ENCODE peak calls at places on chromosomes 3 and 15, in nine cellular contexts. S, Z, L, O, H, P, C, V and E are unnamed samples.

GRCh38 chr3:61057491-61057890 is 193.8 kb downstream of the FHIT start:
- DNase-seq in L (no peak), P (no peak), C (no peak), S (no peak), Z (no peak), H (no peak), V (no peak), O (no peak), E (no peak)

GRCh38 chr3:58341376-58341775 is 8.7 kb downstream of the PXK start:
- DNase-seq in S (no peak), Z (no peak), H (no peak), C (no peak), P (no peak), V (no peak), O (no peak), L (no peak), E (no peak)

GRCh38 chr15:60243769-60244168 is 154.0 kb downstream of the ANXA2 start:
- DNase-seq in S (no peak), O (no peak), V (no peak), H (no peak), P (no peak), C (no peak), Z (no peak), L (no peak), E (no peak)

GRCh38 chr3:53493997-53494791 is at the start of gene CACNA1D:
- DNase-seq in L (peak; percentile 33), O (peak; percentile 54), H (no peak), C (peak; percentile 19), P (no peak), S (peak; percentile 6), V (no peak), Z (no peak), E (peak; percentile 73)

GRCh38 chr15:37016287-37016686 is 84.1 kb downstream of the MEIS2 start:
- DNase-seq in C (peak; percentile 69), H (peak; percentile 37), P (no peak), S (no peak), O (no peak), V (peak; percentile 78), Z (no peak), L (no peak), E (no peak)

GRCh38 chr3:5583920-5584319 is 396.4 kb downstream of the EDEM1 start:
- DNase-seq in C (no peak), Z (no peak), S (no peak), P (no peak), H (no peak), O (no peak), L (no peak), V (no peak), E (no peak)

GRCh38 chr3:42557849-42558248 is 23.9 kb downstream of the SEC22C start:
- DNase-seq in C (no peak), S (no peak), H (no peak), L (no peak), O (no peak), Z (no peak), P (no peak), V (no peak), E (no peak)

GRCh38 chr3:176872771-176873209 is 324.5 kb downstream of the TBL1XR1 start:
- DNase-seq in V (peak; percentile 9), H (peak; percentile 10), S (peak; percentile 15), O (peak; percentile 71), Z (no peak), P (peak; percentile 62), C (peak; percentile 60), L (peak; percentile 23), E (no peak)

GRCh38 chr15:67550522-67550921 is 8.0 kb downstream of the MAP2K5 start:
- DNase-seq in Z (no peak), H (no peak), L (no peak), C (no peak), V (no peak), P (no peak), O (no peak), S (no peak), E (no peak)

GRCh38 chr3:116524455-116524854 is 79.2 kb upstream of the LSAMP start:
- DNase-seq in Z (no peak), H (no peak), L (no peak), S (no peak), P (no peak), C (peak; percentile 7), O (peak; percentile 1), V (no peak), E (no peak)

GRCh38 chr15:83843511-83843910 is 189.6 kb downstream of the ADAMTSL3 start:
- DNase-seq in P (no peak), Z (no peak), V (peak; percentile 73), O (peak; percentile 34), S (no peak), C (no peak), L (no peak), H (no peak), E (no peak)

GRCh38 chr3:146577662-146578061 is 27.5 kb downstream of the PLSCR5 start:
- DNase-seq in L (no peak), P (no peak), C (peak; percentile 64), Z (no peak), H (peak; percentile 41), S (no peak), O (peak; percentile 74), V (peak; percentile 42), E (no peak)

GRCh38 chr3:152977356-152977755 is 142.4 kb downstream of the P2RY1 start:
- DNase-seq in S (no peak), H (no peak), O (peak; percentile 48), C (peak; percentile 79), P (no peak), L (no peak), V (peak; percentile 23), Z (no peak), E (no peak)

DNA sequence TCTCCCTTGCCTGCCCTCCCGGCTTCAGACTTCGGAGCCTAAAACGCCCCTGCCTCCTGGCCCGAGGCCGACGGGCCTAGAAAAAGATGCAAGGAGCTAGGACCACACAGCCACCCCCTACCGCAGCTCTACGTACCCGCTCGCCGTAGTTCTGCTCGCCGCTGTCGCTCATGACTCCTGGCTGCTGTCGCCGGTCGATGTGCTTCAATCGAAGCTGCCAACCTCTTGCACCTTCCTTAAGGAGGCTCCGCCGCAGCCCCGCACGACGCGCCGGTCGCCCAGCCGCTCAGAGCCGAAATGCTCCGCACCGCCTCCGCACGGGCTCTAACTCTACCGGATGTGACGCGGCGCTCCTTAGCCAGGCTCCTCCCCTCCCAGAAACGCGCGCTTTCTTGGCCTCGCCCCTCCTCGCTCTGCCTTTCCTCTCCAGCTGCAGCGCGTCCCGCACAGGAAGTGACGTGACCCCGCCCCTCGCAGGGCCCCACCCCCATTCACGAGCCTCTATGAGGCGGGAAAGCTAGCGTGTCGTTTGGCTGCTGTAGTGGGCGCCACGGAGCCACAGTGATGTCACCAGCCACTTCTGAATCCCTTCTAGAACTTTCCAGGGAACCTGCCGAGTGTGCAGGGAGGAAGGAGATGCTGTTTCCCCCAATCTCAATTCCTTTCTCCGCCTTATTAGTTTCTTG is at the start of gene TRA2B:
- DNase-seq in P (peak; percentile 100), Z (peak; percentile 79), H (peak; percentile 88), L (peak; percentile 98), O (peak; percentile 98), V (peak; percentile 97), S (peak; percentile 97), C (peak; percentile 92), E (peak; percentile 98)
- TF ChIP-seq CTCF in P (peak; percentile 40), Z (peak; percentile 3), H (no peak), L (peak; percentile 24), O (peak; percentile 20), V (no peak), S (peak; percentile 25), C (peak; percentile 22), E (peak; percentile 44)

GRCh38 chr15:43791993-43792760 is at the start of gene SERF2:
- DNase-seq in P (peak; percentile 100), Z (peak; percentile 96), L (peak; percentile 100), V (peak; percentile 100), H (peak; percentile 97), O (peak; percentile 100), S (peak; percentile 100), C (peak; percentile 94), E (peak; percentile 99)

GRCh38 chr15:43793647-43794046 is 1.5 kb downstream of the SERF2 start:
- DNase-seq in S (no peak), Z (no peak), P (no peak), H (no peak), O (no peak), C (no peak), L (no peak), V (no peak), E (no peak)

GRCh38 chr15:43794269-43795037 is 2.3 kb downstream of the SERF2 start:
- DNase-seq in P (no peak), C (no peak), Z (no peak), L (no peak), H (no peak), V (peak; percentile 44), S (no peak), O (no peak), E (no peak)

GRCh38 chr15:43795197-43795596 is 3.1 kb downstream of the SERF2 start:
- DNase-seq in S (no peak), Z (no peak), O (no peak), P (no peak), L (no peak), V (no peak), C (no peak), H (no peak), E (no peak)

GRCh38 chr15:43792761-43793493 is 807 bp downstream of the SERF2 start:
- DNase-seq in O (peak; percentile 41), C (peak; percentile 38), L (no peak), V (no peak), S (no peak), P (peak; percentile 58), H (no peak), Z (no peak), E (no peak)
- TF ChIP-seq CTCF in O (peak; percentile 25), C (peak; percentile 30), L (no peak), V (peak; percentile 11), S (no peak), P (no peak), H (peak; percentile 25), Z (peak; percentile 18), E (no peak)

DNA sequence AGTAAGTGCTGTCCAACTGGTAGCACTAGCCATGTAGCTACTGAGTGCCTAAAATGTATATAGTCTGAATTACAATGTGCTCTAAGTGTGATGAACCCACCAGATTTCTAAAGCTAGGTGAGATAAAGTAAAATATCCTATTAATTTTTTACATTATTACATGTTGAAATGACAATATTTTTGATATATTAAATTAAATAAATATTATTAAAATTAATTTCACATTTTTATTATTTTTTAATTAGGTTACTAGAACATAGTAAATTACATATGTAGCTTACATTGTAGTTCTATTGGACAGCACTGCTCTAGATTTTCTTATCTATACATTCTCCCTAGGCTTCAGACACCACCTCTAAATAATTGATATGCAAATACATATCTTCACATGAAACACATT is 9.2 kb upstream of the OR5K1 start:
- DNase-seq in L (no peak), C (no peak), V (no peak), O (no peak), H (no peak), S (no peak), P (no peak), Z (no peak), E (no peak)
- TF ChIP-seq CTCF in L (no peak), C (no peak), V (no peak), O (no peak), H (no peak), S (no peak), P (no peak), Z (no peak), E (no peak)

GRCh38 chr3:135514064-135514455 is 451.5 kb upstream of the PPP2R3A start:
- DNase-seq in O (no peak), P (no peak), C (peak; percentile 3), L (no peak), H (no peak), V (peak; percentile 11), Z (no peak), S (no peak), E (no peak)

GRCh38 chr3:135513106-135514063 is 452.1 kb upstream of the PPP2R3A start:
- DNase-seq in S (no peak), O (peak; percentile 65), V (peak; percentile 81), L (no peak), C (peak; percentile 76), P (no peak), H (no peak), Z (no peak), E (no peak)

GRCh38 chr3:135516143-135516542 is 449.4 kb upstream of the PPP2R3A start:
- DNase-seq in H (no peak), S (no peak), V (peak; percentile 43), O (no peak), L (no peak), P (no peak), Z (no peak), C (peak; percentile 62), E (no peak)
- TF ChIP-seq CTCF in H (peak; percentile 55), S (no peak), V (peak; percentile 43), O (no peak), L (no peak), P (no peak), Z (peak; percentile 31), C (no peak), E (peak; percentile 67)